ENCODE peak calls at places on chromosome 6, in eight cellular contexts. H is WERI-Rb-1, Z is fibroblast of mammary gland, B is GM10248, V is Calu3, P is AG09309, T is psoas muscle, J is tibial nerve. G is an unnamed sample.

GRCh38 chr6:106165885-106166485 is 79.8 kb downstream of the PRDM1 start:
- DNase-seq in H (no peak), Z (peak; percentile 53), B (no peak), V (no peak), P (no peak), T (no peak), J (no peak), G (no peak)

GRCh38 chr6:52388790-52389189 is 26.8 kb downstream of the PAQR8 start:
- DNase-seq in H (no peak), Z (no peak), B (no peak), V (no peak), P (no peak), T (no peak), J (no peak), G (no peak)

GRCh38 chr6:80132942-80133517 is 26.6 kb downstream of the BCKDHB start:
- DNase-seq in H (peak; percentile 67), Z (peak; percentile 73), B (no peak), V (peak; percentile 40), P (peak; percentile 51), T (peak; percentile 18), J (peak; percentile 58), G (peak; percentile 19)

GRCh38 chr6:5270093-5270680 is 8.9 kb downstream of the FARS2 start:
- DNase-seq in H (no peak), Z (no peak), B (no peak), V (no peak), P (no peak), T (no peak), J (no peak), G (no peak)

GRCh38 chr6:29516108-29516507 is 28.4 kb upstream of the MAS1L start:
- DNase-seq in H (no peak), Z (peak; percentile 73), B (no peak), V (peak; percentile 65), P (no peak), T (no peak), J (no peak), G (no peak)

GRCh38 chr6:146545608-146546007 is 2.0 kb downstream of the RAB32 start:
- DNase-seq in H (no peak), Z (peak; percentile 54), B (no peak), V (no peak), P (peak; percentile 44), T (no peak), J (no peak), G (no peak)

GRCh38 chr6:155782320-155782730 is 326.7 kb upstream of the NOX3 start:
- DNase-seq in H (no peak), Z (peak; percentile 29), B (no peak), V (peak; percentile 75), P (peak; percentile 82), T (no peak), J (no peak), G (no peak)

GRCh38 chr6:2498224-2498623 is 252.5 kb downstream of the MYLK4 start:
- DNase-seq in H (no peak), Z (peak; percentile 25), B (no peak), V (no peak), P (no peak), T (no peak), J (no peak), G (no peak)

GRCh38 chr6:169752074-169752623 is 727 bp downstream of the ERMARD start:
- DNase-seq in H (no peak), Z (peak; percentile 6), B (no peak), V (no peak), P (no peak), T (no peak), J (no peak), G (no peak)

GRCh38 chr6:5333653-5334052 is 72.3 kb downstream of the FARS2 start:
- DNase-seq in H (no peak), Z (peak; percentile 89), B (no peak), V (no peak), P (peak; percentile 13), T (no peak), J (no peak), G (no peak)

GRCh38 chr6:12414096-12414675 is 124.0 kb downstream of the EDN1 start:
- DNase-seq in H (no peak), Z (no peak), B (no peak), V (no peak), P (no peak), T (no peak), J (no peak), G (no peak)

GRCh38 chr6:140276133-140276532 is 901.7 kb upstream of the CITED2 start:
- DNase-seq in H (no peak), Z (no peak), B (no peak), V (no peak), P (no peak), T (no peak), J (no peak), G (no peak)

GRCh38 chr6:136959471-136959891 is 37.4 kb downstream of the SLC35D3 start:
- DNase-seq in H (peak; percentile 74), Z (no peak), B (no peak), V (peak; percentile 6), P (no peak), T (no peak), J (no peak), G (no peak)

DNA sequence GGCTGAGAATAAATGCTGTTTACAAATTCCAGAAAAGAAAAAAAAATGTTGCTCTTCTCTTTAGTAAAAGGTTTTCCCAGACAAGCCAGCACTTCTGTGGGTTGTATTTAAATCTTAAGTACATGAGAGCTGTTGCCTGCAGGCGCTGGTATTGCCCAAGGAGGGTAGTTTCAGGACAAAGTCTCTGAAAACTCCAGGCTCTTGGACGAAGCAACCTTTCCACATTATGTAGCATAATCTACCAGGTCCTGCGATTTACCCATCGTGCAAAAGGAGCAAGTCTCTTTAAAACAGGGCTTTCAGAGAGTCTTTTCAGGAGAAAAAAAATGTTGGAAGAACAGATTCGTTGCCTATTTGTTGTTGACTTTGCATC is 65.6 kb downstream of the PLG start:
- DNase-seq in H (no peak), Z (no peak), B (no peak), V (no peak), P (no peak), T (no peak), J (no peak), G (no peak)
- TF ChIP-seq CTCF in H (no peak), Z (no peak), B (no peak), V (no peak), P (no peak), T (no peak), J (no peak), G (peak; percentile 7)

GRCh38 chr6:168368063-168368835 is 48.7 kb upstream of the DACT2 start:
- DNase-seq in H (no peak), Z (peak; percentile 22), B (no peak), V (no peak), P (no peak), T (peak; percentile 23), J (no peak), G (peak; percentile 26)
- TF ChIP-seq CTCF in H (no peak), Z (no peak), B (no peak), V (no peak), P (no peak), T (no peak), J (no peak), G (no peak)

GRCh38 chr6:40780626-40781025 is 193.5 kb upstream of the LRFN2 start:
- DNase-seq in H (no peak), Z (no peak), B (no peak), V (no peak), P (no peak), T (no peak), J (no peak), G (no peak)

GRCh38 chr6:40779399-40779798 is 192.2 kb upstream of the LRFN2 start:
- DNase-seq in H (no peak), Z (peak; percentile 73), B (no peak), V (no peak), P (peak; percentile 29), T (no peak), J (no peak), G (no peak)

GRCh38 chr6:40778186-40778585 is 191.0 kb upstream of the LRFN2 start:
- DNase-seq in H (no peak), Z (peak; percentile 21), B (no peak), V (no peak), P (no peak), T (no peak), J (no peak), G (no peak)

GRCh38 chr6:40778918-40779317 is 191.8 kb upstream of the LRFN2 start:
- DNase-seq in H (no peak), Z (no peak), B (no peak), V (no peak), P (no peak), T (no peak), J (no peak), G (no peak)

DNA sequence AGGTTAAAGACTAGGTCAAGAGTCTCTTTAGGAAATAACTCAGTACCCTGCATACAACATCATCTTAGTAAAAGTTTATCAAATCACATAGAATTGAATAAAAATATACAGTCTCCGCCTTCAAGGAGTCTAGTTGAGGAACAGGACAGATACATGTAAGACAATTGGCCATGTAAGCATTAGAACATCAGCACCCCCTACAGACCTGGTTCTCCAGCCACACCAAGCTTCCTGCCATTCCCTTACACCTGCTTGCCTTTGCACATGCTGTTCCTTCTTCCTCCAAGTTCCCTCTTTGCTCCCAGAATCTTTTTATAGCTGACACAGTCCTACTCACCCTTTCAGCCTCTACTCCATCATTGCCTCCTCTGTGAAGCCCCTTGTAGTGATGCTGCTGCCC is 187.8 kb upstream of the LRFN2 start:
- DNase-seq in H (peak; percentile 54), Z (no peak), B (no peak), V (no peak), P (no peak), T (no peak), J (no peak), G (no peak)
- TF ChIP-seq CTCF in H (peak; percentile 87), Z (no peak), B (peak; percentile 14), V (no peak), P (peak; percentile 8), T (no peak), J (no peak), G (no peak)

GRCh38 chr6:144094731-144095133 is 641 bp downstream of the SF3B5 start:
- DNase-seq in H (no peak), Z (no peak), B (peak; percentile 13), V (peak; percentile 5), P (no peak), T (no peak), J (no peak), G (no peak)

GRCh38 chr6:144090384-144090783 is 5.0 kb downstream of the SF3B5 start:
- DNase-seq in H (no peak), Z (no peak), B (no peak), V (no peak), P (no peak), T (no peak), J (no peak), G (no peak)

GRCh38 chr6:144095134-144096002 is at the start of gene SF3B5:
- DNase-seq in H (peak; percentile 99), Z (peak; percentile 100), B (peak; percentile 93), V (peak; percentile 91), P (peak; percentile 99), T (peak; percentile 98), J (peak; percentile 97), G (peak; percentile 98)

GRCh38 chr6:144093658-144094057 is 1.7 kb downstream of the SF3B5 start:
- DNase-seq in H (no peak), Z (no peak), B (no peak), V (no peak), P (no peak), T (no peak), J (no peak), G (no peak)

DNA sequence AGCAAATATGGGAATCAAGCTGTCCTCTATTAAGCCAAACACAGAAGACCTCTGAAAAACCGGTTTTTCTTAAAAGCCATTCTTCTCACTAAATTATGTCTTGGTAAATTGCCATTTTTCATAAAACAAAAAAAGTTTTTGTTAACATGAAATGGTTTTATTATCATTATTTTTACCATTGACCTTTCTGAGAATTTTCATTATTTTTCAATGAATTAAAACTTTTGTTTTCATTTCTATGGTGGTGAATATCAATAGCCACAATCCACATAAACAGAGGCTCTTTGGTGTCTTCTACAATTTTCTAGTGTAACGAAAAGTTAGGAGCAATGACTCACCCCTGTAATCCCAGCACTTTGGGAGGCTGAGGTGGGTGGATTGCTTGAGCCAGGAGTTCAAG is 2.1 kb downstream of the SF3B5 start:
- DNase-seq in H (no peak), Z (no peak), B (no peak), V (no peak), P (no peak), T (no peak), J (no peak), G (no peak)
- TF ChIP-seq CTCF in H (no peak), Z (no peak), B (no peak), V (no peak), P (no peak), T (no peak), J (no peak), G (no peak)